ENCODE peak calls at places on chromosomes 5 and 9, in nine cellular contexts. W, J, R, U, V, Q, D, Z and F are unnamed samples.
A peak's percentile ranks its signal among the peaks of the same experiment; 100 is the strongest.

GRCh38 chr9:12657998-12658397 is 35.2 kb upstream of the TYRP1 start:
- DNase-seq in W (no peak), J (no peak), R (no peak), U (no peak), V (no peak), Q (no peak), D (no peak), Z (no peak), F (no peak)

GRCh38 chr9:131405429-131405828 is 11.5 kb downstream of the PRRC2B start:
- DNase-seq in W (peak; percentile 37), J (no peak), R (peak; percentile 96), U (no peak), V (no peak), Q (peak; percentile 35), D (no peak), Z (no peak), F (peak; percentile 62)

GRCh38 chr9:4097490-4097889 is 202.4 kb downstream of the GLIS3 start:
- DNase-seq in W (no peak), J (no peak), R (peak; percentile 57), U (no peak), V (no peak), Q (no peak), D (no peak), Z (no peak), F (no peak)

GRCh38 chr5:56003179-56003578 is 8.4 kb upstream of the IL6ST start:
- DNase-seq in W (no peak), J (no peak), R (peak; percentile 56), U (no peak), V (no peak), Q (no peak), D (peak; percentile 32), Z (no peak), F (no peak)

GRCh38 chr5:24621809-24622208 is 23.0 kb downstream of the CDH10 start:
- DNase-seq in W (no peak), J (peak; percentile 25), R (peak; percentile 23), U (no peak), V (no peak), Q (no peak), D (no peak), Z (no peak), F (no peak)

GRCh38 chr9:126108240-126108639 is 218.4 kb upstream of the MVB12B start:
- DNase-seq in W (no peak), J (no peak), R (no peak), U (no peak), V (no peak), Q (no peak), D (peak; percentile 41), Z (no peak), F (no peak)

GRCh38 chr9:68507098-68507795 is 33.4 kb downstream of the TMEM252 start:
- DNase-seq in W (no peak), J (peak; percentile 32), R (no peak), U (peak; percentile 37), V (no peak), Q (no peak), D (peak; percentile 8), Z (no peak), F (no peak)

GRCh38 chr5:116276952-116277351 is 192.1 kb downstream of the COMMD10 start:
- DNase-seq in W (no peak), J (no peak), R (no peak), U (no peak), V (no peak), Q (no peak), D (no peak), Z (no peak), F (no peak)

GRCh38 chr5:73605223-73606087 is 20.5 kb upstream of the ARHGEF28 start:
- DNase-seq in W (no peak), J (no peak), R (peak; percentile 54), U (no peak), V (no peak), Q (no peak), D (no peak), Z (no peak), F (no peak)

GRCh38 chr9:70010015-70010414 is 33.6 kb upstream of the MAMDC2 start:
- DNase-seq in W (no peak), J (no peak), R (peak; percentile 21), U (no peak), V (no peak), Q (no peak), D (no peak), Z (no peak), F (no peak)

GRCh38 chr5:123844873-123845272 is 332.9 kb downstream of the CSNK1G3 start:
- DNase-seq in W (no peak), J (no peak), R (peak; percentile 68), U (peak; percentile 10), V (no peak), Q (no peak), D (no peak), Z (no peak), F (no peak)

GRCh38 chr5:135051872-135052271 is 17.8 kb upstream of the PITX1 start:
- DNase-seq in W (no peak), J (no peak), R (no peak), U (no peak), V (no peak), Q (no peak), D (no peak), Z (no peak), F (no peak)

GRCh38 chr5:98769256-98770157 is 4.0 kb upstream of the RGMB start:
- DNase-seq in W (peak; percentile 63), J (peak; percentile 38), R (peak; percentile 81), U (peak; percentile 39), V (no peak), Q (peak; percentile 48), D (peak; percentile 73), Z (peak; percentile 26), F (peak; percentile 6)

GRCh38 chr9:8338249-8338721 is 538.7 kb upstream of the DMAC1 start:
- DNase-seq in W (no peak), J (no peak), R (peak; percentile 49), U (no peak), V (no peak), Q (no peak), D (no peak), Z (no peak), F (no peak)

GRCh38 chr5:64074533-64074932 is 91.1 kb upstream of the RNF180 start:
- DNase-seq in W (no peak), J (peak; percentile 19), R (peak; percentile 18), U (peak; percentile 38), V (peak; percentile 15), Q (no peak), D (peak; percentile 18), Z (no peak), F (no peak)

GRCh38 chr5:102700126-102700851 is 54.8 kb upstream of the PAM start:
- DNase-seq in W (no peak), J (no peak), R (no peak), U (no peak), V (no peak), Q (no peak), D (no peak), Z (no peak), F (no peak)